ENCODE peak calls at places on chromosomes 16 and 17, in five cellular contexts. One of them, this sample, is unnamed.

GRCh38 chr16:10180771-10181163 is 1.5 kb downstream of the GRIN2A start:
- DNase-seq in ovary: no peak
- DNase-seq in G401: peak
- DNase-seq in RPMI8226: peak
- DNase-seq in tibial nerve: no peak
- DNase-seq in this sample: no peak

GRCh38 chr17:64773836-64774761 is 112.0 kb upstream of the SMURF2 start:
- DNase-seq in ovary: no peak
- DNase-seq in tibial nerve: no peak
- DNase-seq in G401: peak
- DNase-seq in RPMI8226: peak
- DNase-seq in this sample: no peak

GRCh38 chr16:25052161-25052511 is 37.0 kb upstream of the ARHGAP17 start:
- DNase-seq in tibial nerve: no peak
- DNase-seq in G401: no peak
- DNase-seq in RPMI8226: no peak
- DNase-seq in ovary: no peak
- DNase-seq in this sample: no peak

GRCh38 chr16:66924527-66925321 is 611 bp downstream of the RRAD start:
- DNase-seq in G401: no peak
- DNase-seq in tibial nerve: no peak
- DNase-seq in RPMI8226: peak
- DNase-seq in ovary: no peak
- DNase-seq in this sample: no peak

GRCh38 chr16:67459066-67459857 is 21.7 kb downstream of the ATP6V0D1 start:
- DNase-seq in G401: no peak
- DNase-seq in tibial nerve: no peak
- DNase-seq in RPMI8226: no peak
- DNase-seq in ovary: no peak
- DNase-seq in this sample: no peak

GRCh38 chr16:29926675-29927522 is 873 bp upstream of the KCTD13 start:
- DNase-seq in RPMI8226: no peak
- DNase-seq in ovary: peak
- DNase-seq in G401: peak
- DNase-seq in tibial nerve: no peak
- DNase-seq in this sample: no peak

GRCh38 chr17:73973881-73974409 is 229.5 kb upstream of the RPL38 start:
- DNase-seq in G401: no peak
- DNase-seq in tibial nerve: no peak
- DNase-seq in ovary: no peak
- DNase-seq in RPMI8226: no peak
- DNase-seq in this sample: no peak

GRCh38 chr16:75236736-75237397 is 14.6 kb downstream of the BCAR1 start:
- DNase-seq in ovary: peak
- DNase-seq in G401: no peak
- DNase-seq in tibial nerve: no peak
- DNase-seq in RPMI8226: no peak
- DNase-seq in this sample: no peak

GRCh38 chr16:30017277-30017656 is 5.7 kb upstream of the C16orf92 start:
- DNase-seq in G401: no peak
- DNase-seq in tibial nerve: no peak
- DNase-seq in RPMI8226: no peak
- DNase-seq in ovary: no peak
- DNase-seq in this sample: no peak

GRCh38 chr17:41486809-41487530 is 2.7 kb downstream of the KRT36 start:
- DNase-seq in tibial nerve: no peak
- DNase-seq in G401: no peak
- DNase-seq in RPMI8226: peak
- DNase-seq in ovary: no peak
- DNase-seq in this sample: no peak

GRCh38 chr16:74257061-74257460 is 39.6 kb upstream of the PSMD7 start:
- DNase-seq in G401: no peak
- DNase-seq in ovary: no peak
- DNase-seq in RPMI8226: peak
- DNase-seq in tibial nerve: no peak
- DNase-seq in this sample: no peak

This sample was measured in thoracic aorta.